ENCODE peak calls at places on chromosomes 16 and 17, in seven cellular contexts. E is CD8-positive, alpha-beta T cell; I is esophagus squamous epithelium; P is fibroblast of lung; V is dorsolateral prefrontal cortex; N is heart left ventricle; C is endodermal cell. F is an unnamed sample.

GRCh38 chr17:62780273-62780672 is 27.8 kb downstream of the MARCHF10 start:
- DNase-seq in V (no peak), I (no peak), P (no peak), E (no peak), C (peak), N (peak), F (peak)

GRCh38 chr16:51243836-51244483 is 92.9 kb upstream of the SALL1 start:
- DNase-seq in P (no peak), V (no peak), N (no peak), E (no peak), I (no peak), C (no peak), F (peak)

GRCh38 chr17:71423871-71424546 is 696.8 kb upstream of the SOX9 start:
- DNase-seq in E (no peak), P (no peak), C (peak), I (no peak), V (no peak), N (no peak), F (no peak)

GRCh38 chr17:13024526-13025263 is 6.9 kb upstream of the ELAC2 start:
- DNase-seq in N (peak), C (peak), I (no peak), E (peak), P (peak), V (peak), F (peak)

GRCh38 chr17:2123467-2124251 is 68.8 kb downstream of the HIC1 start:
- DNase-seq in P (no peak), E (no peak), V (no peak), N (peak), C (peak), I (no peak), F (no peak)

GRCh38 chr16:21197115-21197514 is 14.3 kb downstream of the ZP2 start:
- DNase-seq in V (no peak), I (no peak), C (no peak), P (no peak), E (no peak), N (no peak), F (no peak)

GRCh38 chr16:84351630-84352029 is 16.7 kb upstream of the ATP2C2 start:
- DNase-seq in N (no peak), I (no peak), P (no peak), C (no peak), V (no peak), E (no peak), F (no peak)

GRCh38 chr16:88063201-88063773 is 112.1 kb downstream of the BANP start:
- DNase-seq in P (peak), I (no peak), V (peak), N (no peak), C (no peak), E (no peak), F (no peak)

GRCh38 chr17:20092973-20093626 is 83.9 kb downstream of the SPECC1 start:
- DNase-seq in P (no peak), N (no peak), E (no peak), C (no peak), V (no peak), I (no peak), F (no peak)

GRCh38 chr16:84739349-84740124 is 39.7 kb downstream of the USP10 start:
- DNase-seq in N (no peak), I (no peak), E (no peak), V (no peak), C (no peak), P (peak), F (no peak)

GRCh38 chr17:48753794-48754499 is 25.4 kb upstream of the HOXB13 start:
- DNase-seq in I (no peak), C (no peak), P (no peak), E (no peak), V (no peak), N (no peak), F (no peak)

GRCh38 chr16:14186007-14186953 is 115.2 kb downstream of the MRTFB start:
- DNase-seq in E (no peak), P (peak), C (peak), V (peak), N (peak), I (no peak), F (no peak)

GRCh38 chr17:66310528-66311148 is 8.2 kb downstream of the PRKCA start:
- DNase-seq in E (no peak), I (no peak), C (peak), N (no peak), V (no peak), P (no peak), F (no peak)

GRCh38 chr16:11805556-11805955 is 8.5 kb upstream of the ZC3H7A start:
- DNase-seq in E (no peak), N (no peak), C (no peak), P (no peak), I (no peak), V (no peak), F (no peak)

GRCh38 chr17:47718634-47719405 is 14.2 kb upstream of the TBX21 start:
- DNase-seq in P (no peak), N (no peak), E (no peak), I (no peak), C (no peak), V (no peak), F (no peak)

GRCh38 chr17:65888649-65889048 is 303.3 kb downstream of the CEP112 start:
- DNase-seq in V (no peak), P (no peak), C (peak), I (no peak), E (no peak), N (no peak), F (no peak)

GRCh38 chr16:56667581-56668571 is at the start of gene MT1G:
- DNase-seq in V (no peak), E (no peak), N (peak), C (peak), I (no peak), P (peak), F (peak)

GRCh38 chr16:51592013-51592501 is 441.0 kb upstream of the SALL1 start:
- DNase-seq in P (no peak), I (no peak), E (no peak), V (no peak), N (no peak), C (no peak), F (no peak)

GRCh38 chr17:38632334-38632733 is 26.6 kb upstream of the SRCIN1 start:
- DNase-seq in I (no peak), C (peak), V (no peak), N (no peak), E (no peak), P (no peak), F (no peak)

GRCh38 chr17:38637951-38638350 is 32.2 kb upstream of the SRCIN1 start:
- DNase-seq in E (no peak), P (no peak), I (no peak), N (no peak), C (peak), V (no peak), F (no peak)

GRCh38 chr17:38636054-38636453 is 30.3 kb upstream of the SRCIN1 start:
- DNase-seq in I (no peak), N (no peak), E (no peak), V (no peak), C (peak), P (no peak), F (no peak)
- H3K27ac ChIP-seq in I (no peak), N (no peak), E (no peak), V (no peak), C (no peak), P (no peak), F (no peak)

DNA sequence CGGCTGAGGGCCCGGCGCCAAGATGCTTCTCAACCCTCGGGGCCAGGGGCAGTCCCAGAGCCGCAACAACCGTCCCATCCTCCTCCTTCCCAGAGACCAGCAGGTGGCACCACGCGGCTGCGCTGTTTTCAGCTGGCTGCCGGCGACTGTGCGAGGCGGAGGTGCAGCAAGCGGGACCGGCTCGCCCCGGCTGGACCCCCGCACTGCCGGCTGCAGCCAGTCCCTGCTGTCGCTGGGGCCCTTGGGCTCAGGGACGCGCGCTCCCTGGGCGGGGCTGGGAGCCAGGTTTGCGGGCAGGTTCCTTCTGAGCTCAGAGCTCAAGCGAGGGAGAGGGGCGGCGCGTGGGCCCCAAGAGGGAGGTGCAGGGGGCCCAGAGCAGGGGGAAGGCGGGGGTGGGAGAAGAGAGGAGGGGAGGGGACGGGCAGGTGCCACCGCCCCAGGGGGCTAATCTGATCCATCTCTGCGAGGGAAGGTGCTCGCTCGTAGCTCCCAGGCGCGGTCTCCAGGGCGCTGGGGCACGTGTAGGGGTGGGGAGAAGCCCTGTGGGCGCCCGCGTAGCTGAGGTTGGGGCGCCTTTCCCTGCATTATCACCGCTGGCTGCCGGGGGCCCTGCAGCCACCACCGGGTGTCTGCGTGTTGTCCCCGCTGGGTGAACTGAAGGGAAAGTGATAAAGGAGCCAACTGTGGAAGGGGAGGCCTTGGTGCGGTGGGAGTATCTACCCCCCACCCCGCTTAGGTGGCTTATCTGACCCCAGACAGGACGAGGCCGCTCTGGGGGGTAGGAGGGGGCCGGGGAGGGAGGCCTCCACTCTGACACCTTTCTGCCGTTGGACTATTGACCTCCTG is 24.2 kb downstream of the STAT5A start:
- DNase-seq in N (peak), V (peak), E (peak), C (peak), P (peak), I (no peak), F (peak)
- H3K4me3 ChIP-seq in N (peak), V (peak), E (peak), C (no peak), P (no peak), I (peak), F (peak)

DNA sequence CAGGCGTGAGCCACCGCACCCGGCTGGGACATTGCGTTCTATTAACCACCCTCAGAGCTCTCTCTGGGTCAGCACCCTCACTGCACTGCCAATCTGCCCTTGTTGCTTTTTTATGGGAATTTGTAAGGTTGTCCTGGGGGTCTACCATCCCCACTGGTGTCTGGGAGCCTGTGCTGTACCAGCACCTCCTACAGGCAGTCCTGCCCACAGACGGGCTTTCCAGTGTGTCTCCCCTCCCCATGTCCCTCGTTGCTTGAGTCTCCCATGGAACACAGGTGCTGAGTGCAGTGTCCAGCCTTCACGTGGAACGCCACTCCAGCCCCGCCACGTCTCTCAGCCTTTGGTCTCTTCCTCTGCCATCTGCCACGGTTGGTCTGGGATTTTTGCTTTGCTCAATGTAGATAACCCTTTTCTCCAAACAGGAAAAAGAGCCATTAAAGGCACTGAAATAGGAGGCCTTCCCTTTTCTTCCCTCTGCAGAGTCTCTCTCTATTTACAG is 68.0 kb upstream of the CBX4 start:
- DNase-seq in E (no peak), I (no peak), P (no peak), N (no peak), V (no peak), C (no peak), F (no peak)
- TF ChIP-seq CTCF in E (no peak), I (no peak), P (no peak), N (no peak), V (no peak), C (no peak), F (no peak)

GRCh38 chr16:81574168-81574567 is 129.6 kb downstream of the CMIP start:
- DNase-seq in E (no peak), N (no peak), V (no peak), I (no peak), P (no peak), C (no peak), F (peak)
- H3K27ac ChIP-seq in E (no peak), N (no peak), V (no peak), I (peak), P (no peak), C (no peak), F (no peak)

DNA sequence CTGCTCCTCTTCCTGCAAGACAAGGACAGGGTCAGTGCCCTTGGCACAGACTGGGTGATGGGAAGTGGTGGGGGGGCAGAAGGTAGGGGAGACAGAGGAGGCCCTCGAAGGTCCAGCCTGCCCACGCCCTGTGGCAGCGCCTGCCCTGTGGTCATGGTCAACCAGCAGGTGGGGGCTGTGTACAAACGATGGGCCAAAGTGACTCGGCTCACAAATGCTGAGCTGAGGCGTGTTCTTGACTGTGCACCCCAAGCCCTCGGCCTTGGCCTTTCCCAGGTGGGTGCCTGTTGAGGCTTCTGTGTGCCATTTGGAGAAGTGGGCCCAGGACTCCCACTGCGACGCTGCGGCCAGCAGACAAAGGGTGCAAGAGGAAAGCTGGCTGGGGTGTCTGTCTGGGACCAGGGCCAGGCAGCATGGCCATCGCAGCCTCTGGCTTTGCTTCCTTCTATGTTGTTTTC is 22.6 kb downstream of the MXRA7 start:
- DNase-seq in E (no peak), N (no peak), V (no peak), C (no peak), I (no peak), P (no peak), F (no peak)
- H3K4me3 ChIP-seq in E (no peak), N (peak), V (no peak), C (no peak), I (no peak), P (no peak), F (no peak)

DNA sequence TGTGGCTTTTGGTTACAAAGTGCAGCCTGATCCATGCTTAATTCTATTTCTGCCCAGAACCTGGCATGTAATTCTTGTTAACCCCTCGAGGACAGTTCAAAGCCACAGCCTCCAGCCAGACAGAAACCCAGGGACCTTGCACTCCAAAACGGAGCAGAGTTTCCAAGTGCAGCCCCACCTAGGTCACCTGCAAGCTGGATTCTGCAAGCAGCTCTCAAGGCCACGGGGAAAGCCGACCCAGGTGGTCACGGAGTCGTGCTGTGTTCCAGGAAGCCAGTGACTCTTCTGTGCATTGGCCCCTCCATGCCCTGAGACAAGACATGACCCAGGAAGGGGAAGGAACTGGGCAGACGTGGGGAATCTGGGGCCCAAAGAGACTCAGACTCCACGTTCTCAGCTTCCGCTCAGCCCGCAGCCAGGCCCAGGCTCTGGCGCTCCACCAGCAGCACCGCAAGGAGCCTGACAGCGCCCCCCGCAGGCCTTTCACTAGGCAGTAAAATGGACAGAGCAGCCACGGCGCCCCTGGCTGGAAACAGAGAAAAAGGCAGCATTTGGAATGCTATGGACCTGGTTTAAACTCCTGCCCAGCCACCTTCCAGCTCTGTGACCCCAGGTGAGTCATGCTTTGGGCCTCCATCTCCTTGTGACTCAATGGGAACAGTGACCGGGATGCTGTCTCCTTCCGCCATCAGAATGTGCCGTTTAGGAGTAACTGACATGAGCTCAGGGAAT is 27.3 kb upstream of the GSG1L start:
- DNase-seq in E (no peak), V (no peak), N (no peak), C (peak), I (no peak), P (peak), F (no peak)
- TF ChIP-seq CTCF in E (no peak), V (no peak), N (no peak), C (peak), I (no peak), P (peak), F (no peak)

DNA sequence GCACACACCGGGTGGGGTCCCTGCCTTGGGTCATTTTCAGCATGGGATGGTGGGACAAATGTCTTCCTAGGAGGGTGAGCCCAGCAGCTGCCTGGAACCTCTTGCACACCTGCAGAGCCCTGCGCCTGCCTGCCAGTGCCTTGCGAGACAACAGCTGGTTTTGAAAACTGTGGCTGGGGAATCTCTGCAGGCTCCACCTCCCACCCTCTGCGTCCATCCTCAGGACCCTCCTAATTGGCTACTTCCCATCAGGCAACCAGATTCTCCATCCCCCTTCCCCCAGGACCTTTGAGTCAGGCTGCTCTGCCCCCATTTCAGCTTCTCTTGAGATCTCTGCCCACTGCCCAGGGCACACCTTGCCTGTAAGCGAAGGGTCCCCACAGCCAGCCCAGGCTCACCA is 26.6 kb downstream of the PEMT start:
- DNase-seq in I (no peak), P (no peak), N (no peak), E (no peak), C (peak), V (no peak), F (no peak)
- H3K27ac ChIP-seq in I (no peak), P (no peak), N (no peak), E (no peak), C (no peak), V (no peak), F (peak)

GRCh38 chr17:81462506-81463125 is 50.0 kb downstream of the ACTG1 start:
- DNase-seq in V (no peak), I (no peak), C (no peak), E (no peak), P (no peak), N (no peak), F (no peak)

GRCh38 chr17:81465912-81466311 is 46.7 kb downstream of the ACTG1 start:
- DNase-seq in N (no peak), P (no peak), C (no peak), I (no peak), E (no peak), V (no peak), F (no peak)

GRCh38 chr17:81466564-81467472 is 45.8 kb downstream of the ACTG1 start:
- DNase-seq in I (no peak), C (peak), E (no peak), N (no peak), V (no peak), P (no peak), F (no peak)

GRCh38 chr17:81463506-81463905 is 49.1 kb downstream of the ACTG1 start:
- DNase-seq in I (no peak), P (no peak), E (no peak), C (no peak), N (no peak), V (no peak), F (no peak)

DNA sequence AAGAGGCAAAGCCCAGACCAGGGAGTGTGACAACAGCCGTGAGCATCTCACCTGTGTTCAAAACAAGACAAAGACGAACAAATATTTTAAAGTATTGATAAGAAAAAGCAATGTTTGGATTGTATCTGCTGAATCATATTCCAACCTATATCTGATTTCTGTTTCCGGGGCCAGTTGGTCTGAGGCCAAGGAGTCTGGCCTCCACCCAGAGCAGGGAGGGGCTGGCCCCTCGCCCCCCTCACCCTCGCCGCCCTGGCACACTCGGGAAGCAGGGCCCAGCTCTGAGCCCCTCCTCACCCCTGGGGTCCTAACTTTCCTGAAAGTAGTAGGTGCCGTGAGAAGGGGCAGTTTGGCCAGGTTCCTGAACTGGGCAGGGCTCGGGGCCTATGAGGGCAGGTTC is 48.0 kb downstream of the ACTG1 start:
- DNase-seq in C (no peak), E (no peak), V (no peak), P (no peak), I (no peak), N (no peak), F (no peak)
- H3K4me3 ChIP-seq in C (no peak), E (no peak), V (no peak), P (no peak), I (no peak), N (no peak), F (no peak)

GRCh38 chr17:30296499-30297038 is 4.8 kb upstream of the BLMH start:
- DNase-seq in E (no peak), C (no peak), N (no peak), I (no peak), V (no peak), P (no peak), F (no peak)

GRCh38 chr17:30302241-30302640 is 10.5 kb upstream of the BLMH start:
- DNase-seq in P (no peak), N (no peak), I (no peak), C (no peak), V (no peak), E (no peak), F (no peak)

GRCh38 chr17:30297715-30298114 is 6.0 kb upstream of the BLMH start:
- DNase-seq in P (no peak), C (no peak), V (no peak), E (no peak), I (no peak), N (no peak), F (no peak)

GRCh38 chr17:30300803-30301202 is 9.1 kb upstream of the BLMH start:
- DNase-seq in C (no peak), E (no peak), I (no peak), P (no peak), N (no peak), V (no peak), F (no peak)

GRCh38 chr17:30299000-30299399 is 7.3 kb upstream of the BLMH start:
- DNase-seq in I (no peak), V (no peak), N (no peak), C (no peak), P (peak), E (no peak), F (no peak)
- TF ChIP-seq CTCF in I (no peak), V (peak), N (no peak), C (peak), P (peak), E (no peak), F (no peak)

GRCh38 chr16:2331932-2332267 is 8.6 kb downstream of the ABCA3 start:
- DNase-seq in V (no peak), N (no peak), P (no peak), E (no peak), I (no peak), C (no peak), F (no peak)
- H3K27ac ChIP-seq in V (no peak), N (no peak), P (no peak), E (no peak), I (no peak), C (no peak), F (no peak)

F was measured in stomach.